ENCODE peak calls at places on chromosome 9, in nine cellular contexts. S is transverse colon, L is breast epithelium, J is body of pancreas, Z is endothelial cell of umbilical vein, Q is right lobe of liver, U is H1, T is IMR-90, V is adrenal gland. K is an unnamed sample.

GRCh38 chr9:87501806-87502205 is 4.1 kb downstream of the DAPK1 start:
- DNase-seq in Z (no peak), U (no peak), Q (no peak), T (no peak), J (no peak), S (no peak), L (no peak), V (no peak), K (no peak)

GRCh38 chr9:12539602-12540001 is 153.6 kb upstream of the TYRP1 start:
- DNase-seq in Q (no peak), S (no peak), U (no peak), T (no peak), L (no peak), V (no peak), J (no peak), Z (no peak), K (no peak)

GRCh38 chr9:134163374-134164196 is 779 bp downstream of the RNU6ATAC start:
- DNase-seq in V (peak; percentile 77), U (no peak), Q (peak; percentile 82), L (no peak), T (peak; percentile 22), J (peak; percentile 64), S (peak; percentile 71), Z (peak; percentile 62), K (peak; percentile 84)

GRCh38 chr9:133509179-133510083 is 15.3 kb downstream of the MYMK start:
- DNase-seq in T (no peak), Z (no peak), J (peak; percentile 67), L (no peak), V (no peak), Q (peak; percentile 79), U (no peak), S (peak; percentile 70), K (no peak)

GRCh38 chr9:121700165-121700830 is 48.9 kb downstream of the DAB2IP start:
- DNase-seq in S (peak; percentile 75), U (no peak), Z (peak; percentile 72), T (peak; percentile 48), L (peak; percentile 96), Q (no peak), V (peak; percentile 64), J (peak; percentile 82), K (peak; percentile 65)

GRCh38 chr9:4238522-4238921 is 61.3 kb downstream of the GLIS3 start:
- DNase-seq in V (no peak), Z (no peak), T (peak; percentile 70), L (no peak), S (no peak), Q (no peak), J (no peak), U (no peak), K (no peak)

GRCh38 chr9:935348-935965 is 41.0 kb upstream of the DMRT3 start:
- DNase-seq in L (no peak), U (no peak), V (no peak), Z (no peak), S (no peak), T (peak; percentile 3), J (peak; percentile 3), Q (no peak), K (no peak)

GRCh38 chr9:135030711-135031245 is 56.7 kb upstream of the OLFM1 start:
- DNase-seq in Q (no peak), Z (no peak), L (no peak), T (no peak), V (no peak), J (no peak), S (no peak), U (no peak), K (no peak)

GRCh38 chr9:104776787-104777186 is 12.9 kb downstream of the NIPSNAP3B start:
- DNase-seq in T (peak; percentile 34), V (no peak), J (no peak), Q (no peak), S (no peak), U (no peak), L (no peak), Z (no peak), K (no peak)

GRCh38 chr9:35940474-35941467 is 17.2 kb downstream of the OR2S2 start:
- DNase-seq in J (no peak), Z (no peak), U (no peak), T (no peak), S (no peak), Q (no peak), V (no peak), L (no peak), K (no peak)

GRCh38 chr9:114733814-114734213 is 51.8 kb upstream of the TEX48 start:
- DNase-seq in S (no peak), T (peak; percentile 60), L (no peak), Z (no peak), V (no peak), J (no peak), Q (no peak), U (no peak), K (no peak)

GRCh38 chr9:123550797-123551196 is 194.8 kb downstream of the CRB2 start:
- DNase-seq in Q (no peak), U (no peak), L (no peak), T (no peak), Z (no peak), J (no peak), S (no peak), V (no peak), K (no peak)

GRCh38 chr9:89418882-89419641 is 78.9 kb downstream of the SEMA4D start:
- DNase-seq in L (no peak), Q (no peak), T (no peak), S (peak; percentile 66), U (no peak), Z (no peak), V (no peak), J (no peak), K (no peak)

GRCh38 chr9:110307191-110307590 is 30.5 kb downstream of the TXNDC8 start:
- DNase-seq in V (no peak), U (no peak), J (no peak), L (no peak), Z (no peak), T (no peak), S (no peak), Q (no peak), K (no peak)

GRCh38 chr9:133521122-133522072 is 3.4 kb downstream of the MYMK start:
- DNase-seq in U (no peak), J (peak; percentile 60), Q (peak; percentile 89), T (no peak), V (no peak), S (no peak), L (no peak), Z (no peak), K (no peak)

GRCh38 chr9:108996653-108997052 is 16.6 kb downstream of the CTNNAL1 start:
- DNase-seq in V (no peak), Q (no peak), T (no peak), L (no peak), J (no peak), S (no peak), Z (no peak), U (no peak), K (no peak)

GRCh38 chr9:122206118-122207046 is 22.4 kb downstream of the LHX6 start:
- DNase-seq in Q (no peak), T (peak; percentile 80), V (no peak), S (no peak), U (no peak), Z (no peak), L (peak; percentile 35), J (no peak), K (no peak)

GRCh38 chr9:82234160-82234943 is 245.8 kb downstream of the SPATA31D1 start:
- DNase-seq in J (no peak), T (no peak), Q (no peak), V (no peak), Z (no peak), L (no peak), U (no peak), S (no peak), K (no peak)

GRCh38 chr9:92738661-92739081 is 26.0 kb downstream of the BICD2 start:
- DNase-seq in S (no peak), Q (no peak), J (no peak), V (no peak), T (no peak), L (peak; percentile 88), Z (no peak), U (no peak), K (peak; percentile 49)

GRCh38 chr9:92739346-92740014 is 25.2 kb downstream of the BICD2 start:
- DNase-seq in U (no peak), Z (no peak), L (no peak), J (no peak), T (no peak), V (no peak), S (no peak), Q (no peak), K (no peak)

GRCh38 chr9:92740015-92740408 is 24.6 kb downstream of the BICD2 start:
- DNase-seq in L (no peak), T (peak; percentile 55), V (no peak), S (no peak), Q (no peak), U (no peak), Z (peak; percentile 69), J (no peak), K (no peak)

GRCh38 chr9:92740446-92740961 is 24.1 kb downstream of the BICD2 start:
- DNase-seq in U (no peak), Q (no peak), L (no peak), J (no peak), V (no peak), T (no peak), Z (no peak), S (no peak), K (no peak)

GRCh38 chr9:92740969-92741368 is 23.7 kb downstream of the BICD2 start:
- DNase-seq in Z (no peak), V (no peak), U (no peak), S (no peak), T (no peak), Q (no peak), J (no peak), L (no peak), K (no peak)
- H3K4me1 ChIP-seq in Z (peaks cover 27% of the 10 kb centered on the region), V (peaks cover 27% of the 10 kb centered on the region), U (no peaks in the 10 kb centered on the region), S (peaks cover 38% of the 10 kb centered on the region), T (peaks cover 16% of the 10 kb centered on the region), Q (peaks cover 8% of the 10 kb centered on the region), J (peaks cover 36% of the 10 kb centered on the region), L (peaks cover 16% of the 10 kb centered on the region), K (peaks cover 43% of the 10 kb centered on the region)

GRCh38 chr9:129176786-129177442 is 1.1 kb downstream of the IER5L start:
- DNase-seq in U (no peak), J (peak; percentile 48), S (no peak), L (no peak), V (peak; percentile 64), Z (peak; percentile 65), T (peak; percentile 49), Q (peak; percentile 76), K (peak; percentile 58)
- TF ChIP-seq POLR2A in U (no peak), J (no peak), S (no peak), L (no peak), V (no peak), Z (no peak), T (no peak), Q (no peak), K (no peak)

DNA sequence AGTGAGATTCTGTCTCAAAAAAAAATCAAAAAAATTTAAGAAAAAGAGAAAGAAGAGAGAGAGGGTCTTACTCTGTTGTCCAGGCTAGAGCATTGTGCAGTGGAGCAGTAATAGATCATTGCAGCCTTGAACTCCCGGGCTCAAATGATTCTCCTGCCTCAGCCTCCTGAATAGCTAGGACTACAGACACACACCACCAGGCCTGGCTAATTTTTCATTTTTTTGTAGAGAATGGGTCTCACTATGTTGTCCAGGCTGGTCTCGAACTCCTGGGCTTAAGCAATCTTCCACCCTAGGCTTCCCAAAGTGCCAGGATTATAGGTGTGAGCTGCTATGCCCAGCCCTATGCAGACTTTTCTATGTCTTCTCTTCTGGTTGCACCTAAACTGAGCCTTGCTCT is 25.0 kb downstream of the RRAGA start:
- DNase-seq in J (no peak), U (no peak), T (no peak), V (no peak), L (no peak), Z (no peak), Q (no peak), S (no peak), K (no peak)
- TF ChIP-seq CTCF in J (no peak), U (no peak), T (no peak), V (no peak), L (no peak), Z (no peak), Q (no peak), S (no peak), K (no peak)

GRCh38 chr9:117526674-117527073 is 111.8 kb upstream of the ASTN2 start:
- DNase-seq in T (no peak), V (no peak), U (no peak), Z (no peak), J (no peak), S (no peak), Q (no peak), L (no peak), K (no peak)
- H3K4me1 ChIP-seq in T (no peaks in the 10 kb centered on the region), V (no peaks in the 10 kb centered on the region), U (no peaks in the 10 kb centered on the region), Z (no peaks in the 10 kb centered on the region), J (no peaks in the 10 kb centered on the region), S (no peaks in the 10 kb centered on the region), Q (peaks cover 20% of the 10 kb centered on the region), L (no peaks in the 10 kb centered on the region), K (no peaks in the 10 kb centered on the region)